ENCODE peak calls at places on chromosomes 1 and 21, in four cellular contexts. P is AG09309, Q is cardiac fibroblast, S is upper lobe of right lung. Y is an unnamed sample.

GRCh38 chr1:118902299-118903270 is 85.6 kb downstream of the TBX15 start:
- DNase-seq in P (no peak), S (no peak), Q (peak; percentile 56), Y (no peak)

GRCh38 chr1:43990271-43991199 is 864 bp upstream of the CCDC24 start:
- DNase-seq in P (no peak), S (no peak), Q (no peak), Y (no peak)

GRCh38 chr21:29520146-29520545 is 221.4 kb downstream of the BACH1 start:
- DNase-seq in S (no peak), Q (no peak), P (no peak), Y (no peak)

GRCh38 chr1:217393901-217394300 is 237.0 kb downstream of the GPATCH2 start:
- DNase-seq in P (no peak), S (no peak), Q (no peak), Y (no peak)

GRCh38 chr1:25732821-25733220 is 67.2 kb upstream of the SELENON start:
- DNase-seq in Q (no peak), S (peak; percentile 17), P (no peak), Y (no peak)

GRCh38 chr1:154962238-154962678 is 676 bp upstream of the PYGO2 start:
- DNase-seq in Q (peak; percentile 43), P (no peak), S (peak; percentile 69), Y (no peak)

GRCh38 chr1:209927466-209927865 is 10.6 kb upstream of the SYT14 start:
- DNase-seq in S (no peak), Q (no peak), P (no peak), Y (no peak)

GRCh38 chr1:184624051-184624450 is 130.6 kb downstream of the EDEM3 start:
- DNase-seq in P (no peak), Q (no peak), S (no peak), Y (peak; percentile 65)

GRCh38 chr1:86155807-86156561 is 588 bp downstream of the COL24A1 start:
- DNase-seq in Q (peak; percentile 33), P (no peak), S (peak; percentile 67), Y (no peak)

GRCh38 chr1:237748192-237748591 is 142.5 kb downstream of the ZP4 start:
- DNase-seq in S (no peak), Q (no peak), P (no peak), Y (no peak)

GRCh38 chr1:197924516-197925123 is 7.4 kb downstream of the LHX9 start:
- DNase-seq in P (peak; percentile 21), S (no peak), Q (peak; percentile 78), Y (no peak)

GRCh38 chr1:119275145-119275929 is 93.2 kb upstream of the HAO2 start:
- DNase-seq in Q (peak; percentile 83), P (peak; percentile 41), S (no peak), Y (no peak)

GRCh38 chr1:59484090-59484489 is 187.2 kb downstream of the FGGY start:
- DNase-seq in Q (peak; percentile 83), S (no peak), P (peak; percentile 78), Y (no peak)

GRCh38 chr1:241841661-241842060 is 6.3 kb upstream of the EXO1 start:
- DNase-seq in S (no peak), P (no peak), Q (no peak), Y (no peak)

GRCh38 chr1:79006564-79006963 is at the start of gene ADGRL4:
- DNase-seq in Q (peak; percentile 85), S (peak; percentile 57), P (peak; percentile 3), Y (no peak)

GRCh38 chr1:90370696-90371095 is 346.4 kb downstream of the BARHL2 start:
- DNase-seq in Q (no peak), S (no peak), P (peak; percentile 62), Y (no peak)

GRCh38 chr1:179298952-179299351 is 5.4 kb downstream of the SOAT1 start:
- DNase-seq in Q (no peak), P (no peak), S (no peak), Y (no peak)

GRCh38 chr1:83905315-83905907 is 93.5 kb downstream of the TTLL7 start:
- DNase-seq in P (no peak), Q (peak; percentile 54), S (no peak), Y (no peak)

GRCh38 chr21:42032968-42033367 is 22.8 kb upstream of the ZBTB21 start:
- DNase-seq in Q (no peak), P (no peak), S (no peak), Y (no peak)

GRCh38 chr1:50604580-50604979 is 181.3 kb upstream of the DMRTA2 start:
- DNase-seq in S (no peak), P (no peak), Q (no peak), Y (no peak)

GRCh38 chr1:50609508-50609907 is 186.3 kb upstream of the DMRTA2 start:
- DNase-seq in P (no peak), Q (no peak), S (no peak), Y (no peak)

GRCh38 chr1:50603274-50604271 is 180.3 kb upstream of the DMRTA2 start:
- DNase-seq in S (no peak), P (peak; percentile 21), Q (peak; percentile 61), Y (peak; percentile 51)

GRCh38 chr1:50610563-50610962 is 187.3 kb upstream of the DMRTA2 start:
- DNase-seq in Q (no peak), S (no peak), P (no peak), Y (no peak)

GRCh38 chr1:50605186-50605875 is 182.1 kb upstream of the DMRTA2 start:
- DNase-seq in P (peak; percentile 17), Q (peak; percentile 59), S (no peak), Y (no peak)
- TF ChIP-seq CTCF in P (peak; percentile 64), Q (peak; percentile 63), S (peak; percentile 34), Y (peak; percentile 19)

DNA sequence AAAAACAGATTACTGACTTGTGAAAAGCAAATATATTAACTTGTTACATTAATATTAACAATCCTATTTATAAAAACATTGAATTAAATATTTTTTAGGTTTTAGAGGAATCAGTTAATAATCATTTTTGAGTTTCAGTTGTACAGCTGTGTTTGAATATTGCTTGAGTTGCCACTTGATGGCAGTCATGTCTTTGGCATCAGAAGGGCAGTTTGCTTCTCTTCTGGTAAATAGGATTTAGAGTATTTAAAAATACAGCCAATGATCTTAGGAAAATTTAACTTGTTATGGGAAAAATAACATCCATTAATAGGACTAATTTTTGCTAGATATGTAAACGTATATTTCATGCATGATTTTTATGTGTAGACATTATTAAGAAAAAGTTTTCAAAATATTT is 234.1 kb downstream of the NCAM2 start:
- DNase-seq in P (no peak), S (no peak), Q (peak; percentile 72), Y (no peak)
- TF ChIP-seq CTCF in P (peak; percentile 0), S (peak; percentile 42), Q (peak; percentile 42), Y (peak; percentile 34)

GRCh38 chr1:226401407-226402303 is 6.2 kb downstream of the PARP1 start:
- DNase-seq in S (no peak), Q (no peak), P (no peak), Y (no peak)
- TF ChIP-seq CTCF in S (no peak), Q (no peak), P (no peak), Y (no peak)

DNA sequence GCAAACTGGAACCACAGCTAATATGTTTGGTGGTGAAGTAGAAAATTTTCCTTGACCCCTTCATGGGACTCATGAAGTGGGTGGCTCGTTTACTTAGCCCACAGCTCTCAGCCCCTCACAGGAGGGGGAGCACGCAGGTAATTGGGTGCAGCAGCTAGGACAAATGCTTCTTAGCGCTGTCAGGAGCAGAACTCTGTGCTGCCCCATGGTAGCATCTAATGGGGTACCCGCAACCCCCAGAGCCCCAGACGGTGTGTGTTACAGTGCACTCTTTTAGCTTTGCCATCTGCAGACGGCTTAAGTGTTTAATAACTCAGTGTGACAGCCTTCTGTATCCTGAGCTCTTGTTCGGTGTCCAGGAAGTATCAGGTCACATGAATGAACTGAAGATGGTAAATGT is 189.6 kb upstream of the ZRANB2 start:
- DNase-seq in Q (no peak), S (no peak), P (no peak), Y (no peak)
- TF ChIP-seq CTCF in Q (no peak), S (no peak), P (no peak), Y (no peak)

DNA sequence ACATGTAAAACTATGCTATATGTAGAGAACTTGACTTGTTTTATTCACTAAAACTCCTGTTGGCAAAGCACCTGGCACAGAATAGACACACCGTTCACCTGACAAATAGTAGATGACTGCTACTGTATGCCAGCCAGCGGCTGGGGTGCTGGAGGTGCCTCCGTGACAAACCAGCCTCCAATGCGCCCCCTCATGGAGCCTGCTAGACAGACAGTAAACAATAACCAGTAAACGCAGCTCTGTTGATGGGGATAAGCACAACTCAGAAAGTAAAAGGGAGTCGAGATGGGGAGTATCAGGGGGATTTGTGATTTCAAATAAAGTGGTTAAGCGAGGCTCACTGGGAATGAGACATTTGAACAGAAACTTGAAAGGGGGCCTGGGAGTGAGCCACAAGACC is 107.2 kb downstream of the PRDM2 start:
- DNase-seq in S (peak; percentile 50), Q (peak; percentile 27), P (no peak), Y (no peak)
- TF ChIP-seq CTCF in S (peak; percentile 23), Q (peak; percentile 42), P (peak; percentile 45), Y (peak; percentile 14)

GRCh38 chr1:219990782-219991510 is 55.4 kb downstream of the EPRS1 start:
- DNase-seq in S (no peak), Q (peak; percentile 59), P (no peak), Y (no peak)
- TF ChIP-seq CTCF in S (peak; percentile 62), Q (peak; percentile 56), P (peak; percentile 49), Y (peak; percentile 38)

GRCh38 chr1:89085781-89086180 is 20.8 kb upstream of the GBP1 start:
- DNase-seq in P (no peak), S (no peak), Q (peak; percentile 71), Y (no peak)
- TF ChIP-seq CTCF in P (peak; percentile 57), S (peak; percentile 63), Q (peak; percentile 59), Y (peak; percentile 16)

GRCh38 chr1:113073457-113073950 is 506 bp downstream of the LRIG2 start:
- DNase-seq in P (peak; percentile 13), S (no peak), Q (peak; percentile 65), Y (no peak)
- TF ChIP-seq CTCF in P (peak; percentile 64), S (no peak), Q (peak; percentile 49), Y (no peak)

GRCh38 chr1:156691216-156691615 is 14.0 kb upstream of the NES start:
- DNase-seq in P (no peak), S (no peak), Q (no peak), Y (no peak)

GRCh38 chr1:156690673-156691032 is 13.4 kb upstream of the NES start:
- DNase-seq in P (no peak), Q (no peak), S (no peak), Y (no peak)

GRCh38 chr1:156692409-156692957 is 12.9 kb downstream of the CRABP2 start:
- DNase-seq in S (no peak), P (no peak), Q (no peak), Y (peak; percentile 78)

GRCh38 chr1:156692958-156693857 is 12.2 kb downstream of the CRABP2 start:
- DNase-seq in P (no peak), Q (no peak), S (no peak), Y (peak; percentile 77)

GRCh38 chr1:156691665-156692408 is 13.5 kb downstream of the CRABP2 start:
- DNase-seq in P (no peak), S (peak; percentile 75), Q (no peak), Y (no peak)
- TF ChIP-seq CTCF in P (peak; percentile 25), S (no peak), Q (no peak), Y (no peak)